ENCODE peak calls at places on chromosomes 4 and X, in five cellular contexts. Y is HCT116, E is endothelial cell, C is AG09309, W is pancreas. Z is an unnamed sample.

GRCh38 chrX:133850414-133850813 is 135.0 kb downstream of the GPC3 start:
- DNase-seq in Y (no peak), W (no peak), C (no peak), E (no peak), Z (no peak)

GRCh38 chrX:1464282-1465131 is 11.8 kb upstream of the ASMTL start:
- DNase-seq in E (no peak), Y (no peak), C (no peak), W (no peak), Z (no peak)

GRCh38 chrX:21225643-21226042 is 148.6 kb upstream of the CNKSR2 start:
- DNase-seq in C (no peak), W (no peak), Y (no peak), E (no peak), Z (no peak)

GRCh38 chr4:183639291-183639690 is 19.7 kb downstream of the RWDD4 start:
- DNase-seq in C (no peak), W (no peak), Y (no peak), E (no peak), Z (no peak)

GRCh38 chrX:10047133-10047532 is 80.0 kb downstream of the CLDN34 start:
- DNase-seq in C (no peak), E (no peak), W (no peak), Y (no peak), Z (no peak)

GRCh38 chr4:2287594-2287915 is 25.6 kb upstream of the MXD4 start:
- DNase-seq in E (no peak), W (no peak), C (no peak), Y (no peak), Z (no peak)

GRCh38 chr4:53128959-53129358 is 236.9 kb downstream of the SCFD2 start:
- DNase-seq in Y (no peak), C (no peak), W (no peak), E (no peak), Z (no peak)

GRCh38 chr4:113825272-113825671 is 63.7 kb upstream of the CAMK2D start:
- DNase-seq in C (no peak), Y (no peak), E (no peak), W (no peak), Z (no peak)

GRCh38 chr4:164501074-164501473 is 252.9 kb upstream of the SMIM31 start:
- DNase-seq in E (no peak), Y (no peak), W (no peak), C (no peak), Z (no peak)

GRCh38 chr4:96652821-96653220 is 812.9 kb downstream of the PDHA2 start:
- DNase-seq in Y (no peak), E (no peak), C (no peak), W (no peak), Z (no peak)

GRCh38 chr4:120071192-120071795 is 4.6 kb upstream of the MAD2L1 start:
- DNase-seq in W (peak), Y (peak), C (no peak), E (no peak), Z (peak)

GRCh38 chrX:114959729-114960128 is 57.7 kb downstream of the IL13RA2 start:
- DNase-seq in C (no peak), E (no peak), Y (no peak), W (no peak), Z (peak)

GRCh38 chr4:175705407-175705806 is 106.7 kb downstream of the GPM6A start:
- DNase-seq in E (no peak), C (no peak), Y (no peak), W (peak), Z (peak)

GRCh38 chr4:140298001-140298400 is 75.4 kb upstream of the SCOC start:
- DNase-seq in C (no peak), W (no peak), E (no peak), Y (no peak), Z (no peak)

GRCh38 chrX:108415146-108415545 is 23.1 kb downstream of the COL4A6 start:
- DNase-seq in E (no peak), Y (no peak), W (no peak), C (no peak), Z (no peak)

GRCh38 chr4:83071116-83071515 is 36.1 kb downstream of the COPS4 start:
- DNase-seq in E (no peak), Y (no peak), C (no peak), W (no peak), Z (peak)

GRCh38 chr4:99366491-99366890 is 13.9 kb upstream of the ADH1C start:
- DNase-seq in W (no peak), E (no peak), Y (no peak), C (no peak), Z (no peak)

GRCh38 chr4:5206391-5206790 is 155.1 kb downstream of the STK32B start:
- DNase-seq in C (peak), Y (peak), E (no peak), W (no peak), Z (no peak)

GRCh38 chrX:147737690-147738089 is 174.0 kb upstream of the FMR1 start:
- DNase-seq in Y (no peak), W (no peak), C (no peak), E (no peak), Z (no peak)

GRCh38 chrX:43551590-43551989 is 104.5 kb upstream of the MAOA start:
- DNase-seq in E (no peak), Y (no peak), C (no peak), W (no peak), Z (no peak)

GRCh38 chr4:5927747-5928146 is 34.9 kb upstream of the CRMP1 start:
- DNase-seq in E (no peak), C (no peak), Y (no peak), W (no peak), Z (no peak)

GRCh38 chr4:92334716-92335350 is 31.1 kb downstream of the GRID2 start:
- DNase-seq in E (no peak), W (peak), C (no peak), Y (no peak), Z (peak)

GRCh38 chr4:156734965-156735895 is 236.4 kb downstream of the PDGFC start:
- DNase-seq in C (no peak), E (no peak), Y (no peak), W (no peak), Z (no peak)

GRCh38 chr4:153705743-153706468 is 21.8 kb downstream of the TLR2 start:
- DNase-seq in W (no peak), C (no peak), E (no peak), Y (no peak), Z (no peak)

GRCh38 chr4:140930556-140930955 is 174.4 kb upstream of the TBC1D9 start:
- DNase-seq in E (no peak), Y (no peak), W (no peak), C (no peak), Z (no peak)

GRCh38 chr4:139524062-139524631 is 31.9 kb downstream of the SETD7 start:
- DNase-seq in W (no peak), E (no peak), C (no peak), Y (no peak), Z (no peak)

DNA sequence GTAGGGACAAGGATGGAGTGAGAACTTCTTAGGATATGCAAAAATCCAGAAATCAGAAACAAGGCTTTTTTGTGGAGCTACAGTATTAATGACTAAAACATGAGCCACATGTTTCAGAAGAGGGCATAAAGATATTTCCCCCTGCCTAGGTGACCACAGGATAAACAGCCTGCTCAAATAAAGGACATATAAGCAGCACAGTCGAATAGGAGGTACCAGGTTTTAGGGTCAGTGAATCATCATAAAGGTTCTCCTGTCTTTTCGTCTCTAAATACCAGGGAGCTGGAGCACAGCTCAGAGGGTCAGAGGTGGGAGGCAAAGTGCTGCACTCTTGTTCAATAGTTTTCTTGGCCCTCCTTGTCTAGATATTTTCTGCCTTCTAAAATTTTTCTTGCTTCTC is 211.9 kb upstream of the HS3ST1 start:
- DNase-seq in Y (no peak), E (no peak), C (no peak), W (no peak), Z (no peak)
- TF ChIP-seq CTCF in Y (no peak), E (no peak), C (no peak), W (no peak), Z (no peak)

GRCh38 chr4:88283661-88284377 is 542 bp downstream of the PPM1K start:
- DNase-seq in W (peak), Y (peak), C (no peak), E (peak), Z (peak)
- TF ChIP-seq CTCF in W (no peak), Y (no peak), C (no peak), E (no peak), Z (no peak)

DNA sequence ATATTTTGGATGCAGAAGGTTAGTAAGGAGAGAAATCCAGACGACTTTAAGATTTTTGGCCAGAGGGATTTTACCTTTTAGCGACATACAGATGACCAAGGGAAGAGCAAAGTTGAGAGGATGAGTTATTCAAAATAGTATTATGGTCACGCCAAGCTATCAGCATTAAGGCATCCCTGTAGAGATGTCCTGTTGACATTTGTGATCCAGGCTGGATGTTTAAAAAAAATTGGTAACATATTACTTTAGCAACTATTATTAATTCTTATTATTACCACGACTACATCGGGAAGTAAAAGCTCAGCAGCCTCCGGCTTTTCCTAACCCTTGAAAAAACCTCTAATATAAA is 562 bp upstream of the OSTC start:
- DNase-seq in C (no peak), Y (no peak), E (no peak), W (no peak), Z (no peak)
- TF ChIP-seq CTCF in C (no peak), Y (no peak), E (no peak), W (no peak), Z (no peak)

GRCh38 chrX:131779313-131779712 is 235.4 kb downstream of the OR13H1 start:
- DNase-seq in E (no peak), W (no peak), C (no peak), Y (no peak), Z (no peak)

GRCh38 chrX:131783555-131784338 is 239.4 kb upstream of the STK26 start:
- DNase-seq in E (no peak), Y (no peak), W (no peak), C (peak), Z (no peak)

DNA sequence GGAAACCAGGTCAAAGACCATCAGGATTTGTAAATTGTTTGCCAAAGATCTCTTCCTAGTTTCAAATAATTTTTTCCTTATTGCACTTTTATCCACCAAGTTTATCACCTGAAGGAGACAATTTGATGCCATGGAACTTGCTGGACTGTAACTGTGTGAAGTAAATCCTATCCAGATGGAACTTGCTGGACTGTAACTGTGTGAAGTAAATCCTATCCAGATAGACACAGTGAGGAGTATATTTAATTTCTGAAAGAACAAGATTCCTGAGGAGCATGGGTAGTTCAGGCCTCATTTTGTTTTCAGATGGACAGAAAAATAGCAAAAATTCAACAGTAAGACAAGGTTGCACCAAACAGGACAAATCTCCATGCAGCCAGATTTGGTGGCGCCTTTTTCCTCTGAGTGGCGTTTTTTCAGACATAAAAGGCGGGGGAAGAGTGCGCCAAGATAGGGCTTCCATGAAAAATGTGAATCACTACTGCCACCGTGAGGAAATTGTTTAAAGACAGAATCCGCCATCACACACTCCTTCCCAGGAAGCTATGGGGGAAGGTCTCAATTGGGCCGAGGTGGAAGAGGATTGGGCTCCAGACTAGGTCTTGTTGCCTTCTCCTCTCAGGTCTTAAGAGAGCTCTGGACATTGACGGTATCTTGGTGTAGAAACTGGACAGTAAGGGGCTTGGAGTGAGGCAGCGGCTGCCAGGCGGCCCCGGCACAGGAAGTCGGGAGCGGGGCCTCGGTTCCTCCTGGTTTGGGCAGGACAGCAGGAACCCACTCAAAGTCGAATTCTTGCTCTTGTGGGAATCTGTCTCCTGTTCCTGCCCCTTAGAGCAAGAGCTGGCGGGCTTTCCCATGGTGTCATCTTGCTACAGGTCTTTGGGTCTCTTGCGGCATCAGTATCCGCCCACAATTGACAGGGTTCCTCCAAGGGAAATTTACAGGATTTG is 234.7 kb downstream of the OR13H1 start:
- DNase-seq in E (no peak), C (no peak), W (no peak), Y (no peak), Z (no peak)
- TF ChIP-seq CTCF in E (no peak), C (peak), W (peak), Y (no peak), Z (no peak)

DNA sequence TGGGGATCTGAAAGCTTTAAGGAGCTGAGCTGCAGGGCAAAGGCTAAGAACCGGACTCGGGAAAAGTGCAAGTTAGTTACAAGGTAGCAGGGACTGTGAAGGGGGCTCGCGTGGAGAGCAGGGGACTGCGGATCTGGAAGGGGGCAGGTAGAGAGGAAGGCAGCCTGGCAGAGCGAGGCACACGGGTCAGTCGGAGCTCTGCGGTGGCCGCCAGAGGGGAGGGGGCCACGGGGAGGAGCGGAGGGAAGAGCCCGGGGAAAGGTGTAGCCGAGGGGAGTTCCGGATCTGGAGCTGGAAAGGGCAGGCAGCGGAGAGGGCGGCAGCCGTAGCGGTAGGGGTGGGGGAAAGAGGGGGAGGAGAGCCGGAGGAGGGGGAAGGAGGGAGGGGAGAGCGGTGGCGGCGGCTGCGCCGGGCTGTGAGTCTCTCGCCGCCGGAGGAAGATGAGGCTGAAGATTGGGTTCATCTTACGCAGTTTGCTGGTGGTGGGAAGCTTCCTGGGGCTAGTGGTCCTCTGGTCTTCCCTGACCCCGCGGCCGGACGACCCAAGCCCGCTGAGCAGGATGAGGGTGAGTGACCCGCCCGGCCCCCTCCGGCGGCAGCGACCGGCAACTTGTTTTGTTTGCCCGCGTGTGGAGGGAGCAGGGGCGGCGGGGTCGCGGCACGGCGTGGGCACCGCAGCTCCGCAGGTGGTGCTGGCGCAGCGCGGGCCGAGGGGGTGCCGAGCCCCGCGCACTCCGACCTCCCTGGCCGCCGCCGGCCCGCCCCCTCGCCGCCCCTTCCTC is at the start of gene GALNT7:
- DNase-seq in C (no peak), W (peak), E (peak), Y (no peak), Z (peak)
- TF ChIP-seq CTCF in C (no peak), W (no peak), E (no peak), Y (no peak), Z (no peak)